ENCODE peak calls at places on chromosomes 2 and 18, in eight cellular contexts. Y is neural progenitor cell, R is HCT116, Q is MM.1S, L is GM23248, K is GM23338, V is hepatocyte, C is SK-N-SH. Z is an unnamed sample. For H3K4me1, the result is how much of the 10 kb centered on the place peaks cover.

GRCh38 chr2:190804182-190804795 is 76.3 kb upstream of the GLS start:
- DNase-seq in Y (no peak), K (peak), Q (no peak), R (peak), C (no peak), L (peak), V (peak), Z (peak)

GRCh38 chr2:236169741-236170654 is 1.8 kb upstream of the GBX2 start:
- DNase-seq in C (peak), Y (peak), K (peak), Q (no peak), L (no peak), V (no peak), R (no peak), Z (no peak)

GRCh38 chr18:34809697-34810096 is 99.6 kb downstream of the DTNA start:
- DNase-seq in Q (no peak), V (peak), K (peak), Y (peak), C (peak), L (peak), R (peak), Z (peak)

GRCh38 chr2:176158306-176158643 is 1.2 kb downstream of the HOXD3 start:
- DNase-seq in R (no peak), Y (no peak), V (no peak), L (no peak), C (no peak), K (peak), Q (no peak), Z (no peak)

GRCh38 chr2:46076251-46076650 is 221.0 kb upstream of the EPAS1 start:
- DNase-seq in L (peak), V (no peak), K (no peak), C (no peak), R (no peak), Y (no peak), Q (no peak), Z (peak)

GRCh38 chr2:228675042-228675441 is 493.6 kb upstream of the SPHKAP start:
- DNase-seq in R (no peak), K (no peak), Y (no peak), Q (no peak), V (no peak), L (peak), C (no peak), Z (peak)

GRCh38 chr2:234502285-234502918 is 5.5 kb upstream of the ARL4C start:
- DNase-seq in K (no peak), R (peak), V (peak), Q (no peak), L (peak), Y (peak), C (no peak), Z (peak)

GRCh38 chr18:46324556-46324955 is 220.4 kb downstream of the HAUS1 start:
- DNase-seq in L (peak), C (peak), K (peak), Q (no peak), R (peak), Y (no peak), V (peak), Z (peak)

GRCh38 chr2:168143813-168144212 is 103.6 kb downstream of the STK39 start:
- DNase-seq in L (no peak), V (no peak), R (no peak), Y (no peak), K (no peak), C (no peak), Q (no peak), Z (no peak)

GRCh38 chr18:9321017-9321452 is 13.5 kb upstream of the TWSG1 start:
- DNase-seq in L (peak), Y (no peak), R (no peak), C (no peak), Q (no peak), V (no peak), K (no peak), Z (no peak)

GRCh38 chr2:240611601-240612210 is 13.6 kb upstream of the GPR35 start:
- DNase-seq in C (no peak), V (no peak), L (no peak), K (no peak), Q (no peak), Y (no peak), R (no peak), Z (no peak)

GRCh38 chr2:148888003-148888501 is 13.0 kb downstream of the KIF5C start:
- DNase-seq in K (peak), Y (peak), Q (no peak), C (peak), R (no peak), L (no peak), V (peak), Z (no peak)

GRCh38 chr2:71803398-71803797 is 344.3 kb downstream of the CYP26B1 start:
- DNase-seq in Y (no peak), L (no peak), Q (no peak), V (no peak), R (no peak), C (no peak), K (no peak), Z (no peak)

GRCh38 chr2:225091336-225091735 is 49.1 kb upstream of the DOCK10 start:
- DNase-seq in C (no peak), Y (no peak), R (peak), V (no peak), K (no peak), L (peak), Q (no peak), Z (peak)

GRCh38 chr18:78998350-78999055 is 18.9 kb downstream of the SALL3 start:
- DNase-seq in R (peak), C (no peak), L (no peak), K (peak), Y (no peak), V (no peak), Q (no peak), Z (no peak)

GRCh38 chr18:43932140-43932539 is 654.9 kb upstream of the SYT4 start:
- DNase-seq in R (no peak), L (no peak), V (peak), Y (no peak), C (no peak), Q (no peak), K (no peak), Z (no peak)

GRCh38 chr2:241772063-241772499 is 4.5 kb upstream of the GAL3ST2 start:
- DNase-seq in L (no peak), C (no peak), K (no peak), V (no peak), Q (peak), R (no peak), Y (no peak), Z (no peak)

GRCh38 chr2:66145490-66145889 is 289.4 kb upstream of the MEIS1 start:
- DNase-seq in K (no peak), C (no peak), R (no peak), Q (no peak), Y (no peak), V (no peak), L (no peak), Z (no peak)

GRCh38 chr18:78878335-78878734 is 101.3 kb upstream of the SALL3 start:
- DNase-seq in L (no peak), C (no peak), Q (no peak), K (no peak), V (no peak), R (no peak), Y (no peak), Z (no peak)

GRCh38 chr2:101114268-101114783 is 36.9 kb downstream of the TBC1D8 start:
- DNase-seq in L (no peak), V (no peak), R (no peak), C (peak), Y (no peak), K (no peak), Q (no peak), Z (peak)

GRCh38 chr2:6928452-6928851 is 11.2 kb downstream of the RNF144A start:
- DNase-seq in Y (no peak), K (no peak), C (no peak), R (no peak), V (no peak), Q (no peak), L (no peak), Z (no peak)
- H3K4me3 ChIP-seq in Y (no peak), K (no peak), C (no peak), R (no peak), V (no peak), Q (no peak), L (no peak), Z (no peak)

GRCh38 chr2:96152301-96153165 is 7.3 kb upstream of the DUSP2 start:
- DNase-seq in V (peak), L (no peak), Y (peak), R (no peak), C (peak), K (no peak), Q (no peak), Z (no peak)

GRCh38 chr2:96153291-96153713 is 8.1 kb upstream of the DUSP2 start:
- DNase-seq in K (no peak), L (no peak), Y (no peak), Q (no peak), V (peak), C (peak), R (no peak), Z (no peak)

GRCh38 chr2:96156011-96156820 is 11.0 kb upstream of the DUSP2 start:
- DNase-seq in Y (no peak), R (no peak), L (no peak), K (no peak), C (peak), Q (no peak), V (no peak), Z (no peak)

GRCh38 chr2:96154506-96155380 is 9.5 kb upstream of the DUSP2 start:
- DNase-seq in C (no peak), R (no peak), V (no peak), Y (no peak), Q (no peak), K (no peak), L (no peak), Z (no peak)

DNA sequence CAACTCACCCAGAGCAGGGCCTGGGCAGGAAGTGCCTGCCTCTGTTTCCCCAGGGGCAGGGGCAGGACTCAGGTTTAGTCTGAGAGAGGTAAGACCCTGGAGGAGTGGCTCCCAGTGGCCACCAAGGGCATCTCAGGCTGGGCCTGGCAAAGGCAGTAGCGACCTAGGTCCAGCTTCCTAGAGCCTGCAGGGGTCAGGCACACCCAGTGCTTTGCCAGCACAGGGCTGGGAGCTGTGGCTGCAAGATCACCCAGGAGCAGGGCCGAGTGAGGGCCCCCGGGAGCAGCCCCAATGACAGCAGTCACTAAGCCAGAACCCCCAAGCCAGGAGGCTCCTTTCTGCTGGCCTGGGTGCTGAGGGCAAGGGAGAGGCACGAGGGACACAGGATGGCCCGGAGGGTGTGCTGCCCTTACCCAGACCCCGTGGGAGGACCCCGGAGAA is 8.8 kb upstream of the DUSP2 start:
- DNase-seq in L (no peak), C (peak), Y (no peak), R (no peak), Q (no peak), V (peak), K (no peak), Z (no peak)
- H3K4me1 ChIP-seq in L (under half), C (under half), Y (under half), R (under half), Q (under half), V (under half), K (under half), Z (under half)

DNA sequence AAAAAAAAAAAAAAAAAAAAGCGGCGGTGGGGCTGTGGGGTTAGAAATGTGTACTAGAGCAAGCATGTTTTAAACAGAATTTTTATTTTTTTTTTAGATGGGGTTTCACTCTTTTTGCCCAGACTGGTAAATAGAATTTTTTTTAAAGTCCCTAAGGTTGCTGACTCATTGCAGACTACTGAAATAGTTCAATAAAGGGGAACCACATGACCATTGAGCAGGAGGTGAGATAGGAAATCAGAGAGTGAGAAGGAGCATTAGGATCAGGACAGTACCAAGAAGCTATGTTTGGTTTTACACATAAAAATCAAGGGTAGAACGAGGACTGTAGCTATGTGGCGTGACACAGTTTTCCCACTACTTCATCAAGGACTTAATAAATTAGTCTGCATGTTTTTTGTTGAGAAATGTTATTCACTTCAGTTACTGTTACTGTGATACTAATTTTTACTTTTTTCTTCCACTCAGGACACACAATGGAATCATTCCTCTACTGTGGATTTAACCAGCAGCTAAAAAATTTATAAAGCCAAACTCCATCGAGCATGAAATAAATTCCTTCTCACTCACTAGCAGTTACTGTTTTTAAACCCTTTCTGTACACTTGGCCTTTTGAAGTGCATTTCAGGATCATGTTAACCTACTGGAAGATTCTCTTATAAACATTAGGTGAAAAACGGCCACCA is 33.4 kb downstream of the LAMA1 start:
- DNase-seq in C (no peak), K (no peak), V (peak), R (no peak), L (peak), Y (no peak), Q (no peak), Z (no peak)
- TF ChIP-seq EZH2phosphoT487 in C (no peak), K (no peak), V (no peak), R (no peak), L (no peak), Y (no peak), Q (no peak), Z (no peak)

GRCh38 chr2:216635701-216636541 is 2.7 kb downstream of the IGFBP2 start:
- DNase-seq in Y (peak), C (peak), R (no peak), L (no peak), K (peak), Q (no peak), V (no peak), Z (no peak)
- H3K4me3 ChIP-seq in Y (peak), C (peak), R (peak), L (no peak), K (peak), Q (no peak), V (peak), Z (no peak)

Z was measured in PC-3.